ENCODE peak calls at places on chromosomes 2 and 18, in five cellular contexts. W is transverse colon, N is lower leg skin, L is thoracic aorta, I is neural progenitor cell. G is an unnamed sample.

GRCh38 chr2:198282061-198282460 is 477.7 kb downstream of the PLCL1 start:
- DNase-seq in L (no peak), I (no peak), N (no peak), W (no peak), G (no peak)

GRCh38 chr2:149513461-149513860 is 74.1 kb downstream of the MMADHC start:
- DNase-seq in L (no peak), N (no peak), W (no peak), I (no peak), G (peak; percentile 39)

GRCh38 chr2:1664076-1664605 is 80.2 kb downstream of the PXDN start:
- DNase-seq in L (no peak), I (no peak), N (peak; percentile 17), W (no peak), G (no peak)

GRCh38 chr2:54722641-54723299 is 692 bp upstream of the EML6 start:
- DNase-seq in L (no peak), N (no peak), I (no peak), W (no peak), G (peak; percentile 3)

GRCh38 chr2:232410238-232410900 is 3.7 kb downstream of the ALPG start:
- DNase-seq in W (peak; percentile 51), I (no peak), N (peak; percentile 74), L (no peak), G (no peak)

GRCh38 chr2:220966636-220967035 is 605.5 kb downstream of the EPHA4 start:
- DNase-seq in I (no peak), N (no peak), W (no peak), L (no peak), G (no peak)

GRCh38 chr2:187934692-187935091 is 357.0 kb upstream of the GULP1 start:
- DNase-seq in L (no peak), W (no peak), I (no peak), N (peak; percentile 68), G (no peak)

GRCh38 chr18:13500891-13501887 is 225.2 kb downstream of the FAM210A start:
- DNase-seq in I (no peak), L (peak; percentile 36), W (peak; percentile 25), N (no peak), G (peak; percentile 76)

GRCh38 chr2:30869988-30870387 is 62.7 kb upstream of the CAPN13 start:
- DNase-seq in N (no peak), I (no peak), W (no peak), L (no peak), G (peak; percentile 50)

DNA sequence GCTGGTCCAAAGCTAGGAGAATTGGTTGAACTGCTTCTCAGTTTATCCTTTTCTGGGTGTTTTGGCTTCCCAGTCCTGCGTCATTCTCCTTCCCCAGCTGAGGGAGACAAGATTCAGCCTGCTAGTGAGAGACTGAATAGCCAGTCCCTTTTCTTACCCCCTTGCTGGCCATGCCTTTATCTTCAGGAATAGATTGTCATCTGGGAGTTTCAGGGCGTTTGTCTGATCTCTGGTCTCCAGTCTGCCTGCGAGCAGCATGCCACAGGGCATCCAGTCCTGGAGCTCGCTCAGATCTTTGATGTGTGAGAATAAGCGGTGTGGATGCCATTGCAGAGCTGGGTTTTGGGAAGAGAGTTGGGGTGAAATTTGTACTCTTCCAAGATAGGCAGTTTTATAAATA is 5.8 kb downstream of the MYO1B start:
- DNase-seq in I (peak; percentile 38), L (no peak), W (no peak), N (no peak), G (peak; percentile 93)
- H3K4me3 ChIP-seq in I (no peak overlapping the region), L (no peak overlapping the region), W (no peak overlapping the region), N (no peak overlapping the region), G (no peak overlapping the region)

GRCh38 chr2:205056066-205056678 is 510.9 kb downstream of the PARD3B start:
- DNase-seq in I (no peak), L (no peak), N (no peak), W (no peak), G (no peak)
- H3K4me3 ChIP-seq in I (no peak overlapping the region), L (no peak overlapping the region), N (no peak overlapping the region), W (no peak overlapping the region), G (no peak overlapping the region)

GRCh38 chr18:55401275-55401620 is 186.7 kb downstream of the TCF4 start:
- DNase-seq in N (no peak), I (no peak), L (no peak), W (no peak), G (no peak)

GRCh38 chr18:55396267-55396905 is 191.6 kb downstream of the TCF4 start:
- DNase-seq in I (no peak), N (no peak), W (no peak), L (no peak), G (no peak)

GRCh38 chr18:55400590-55401274 is 187.3 kb downstream of the TCF4 start:
- DNase-seq in N (no peak), W (no peak), L (no peak), I (no peak), G (peak; percentile 40)

GRCh38 chr18:55396979-55397378 is 191.0 kb downstream of the TCF4 start:
- DNase-seq in W (no peak), L (no peak), I (no peak), N (no peak), G (no peak)

DNA sequence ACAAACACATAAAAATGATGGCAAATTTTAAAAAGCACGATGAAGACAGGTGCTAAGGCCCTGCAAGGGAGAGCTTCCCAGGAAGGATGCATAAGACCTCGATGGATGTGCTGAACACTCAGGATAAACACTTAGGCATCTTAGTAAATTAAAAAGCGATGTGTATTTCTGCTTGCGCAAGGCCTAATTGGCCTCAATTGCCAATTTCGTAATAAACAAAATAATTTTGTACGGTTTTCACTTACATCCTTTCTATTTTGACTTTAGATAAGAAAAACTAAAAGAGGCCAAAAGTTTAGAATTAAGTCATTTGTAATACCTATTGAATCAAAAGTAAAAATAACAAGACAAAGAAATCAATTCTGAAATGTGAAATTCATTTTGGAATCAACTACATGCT is 189.1 kb downstream of the TCF4 start:
- DNase-seq in I (no peak), N (no peak), L (no peak), W (no peak), G (no peak)
- H3K4me3 ChIP-seq in I (no peak overlapping the region), N (no peak overlapping the region), L (no peak overlapping the region), W (no peak overlapping the region), G (no peak overlapping the region)

DNA sequence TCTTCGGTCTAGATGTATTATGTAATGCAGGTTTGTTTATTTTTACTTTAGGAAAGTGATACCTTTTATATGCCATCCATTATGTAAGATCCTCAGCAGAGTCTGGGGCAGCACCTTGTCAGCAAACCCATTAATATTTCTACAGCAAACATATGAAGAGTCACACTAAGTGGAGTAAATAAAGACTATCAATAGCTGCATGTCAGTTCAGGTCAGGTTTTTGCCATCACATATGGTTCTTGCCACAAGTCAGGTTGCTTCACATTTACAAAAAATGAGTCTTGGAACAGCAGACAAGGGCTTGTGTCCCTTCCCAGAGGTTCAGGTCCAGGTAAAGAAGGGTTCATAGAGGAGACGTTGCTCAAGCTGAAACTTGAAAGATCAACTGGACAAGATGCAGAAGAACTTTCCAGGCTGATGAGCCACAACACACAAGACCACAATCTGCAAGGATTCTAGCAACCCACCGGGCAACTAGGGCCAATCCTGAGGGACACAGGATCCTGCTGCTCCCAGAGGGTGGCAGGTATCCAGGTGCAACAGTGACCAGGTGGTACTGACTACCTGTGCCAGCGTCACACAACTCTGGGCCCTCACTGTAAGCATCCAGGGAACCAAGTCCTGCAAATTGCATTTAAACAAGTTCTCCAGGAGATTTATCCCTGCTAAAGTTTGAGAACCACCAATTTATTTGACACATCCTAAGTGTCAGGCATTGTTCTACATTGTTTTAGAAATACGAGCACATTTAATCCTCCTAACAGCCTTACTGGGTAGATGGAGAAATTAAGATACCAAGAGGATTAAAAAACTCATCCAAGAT is 215.8 kb downstream of the ALPK2 start:
- DNase-seq in L (no peak), N (no peak), I (no peak), W (no peak), G (no peak)
- H3K4me3 ChIP-seq in L (no peak overlapping the region), N (no peak overlapping the region), I (no peak overlapping the region), W (no peak overlapping the region), G (no peak overlapping the region)

GRCh38 chr2:163665051-163665450 is 70.8 kb downstream of the FIGN start:
- DNase-seq in I (peak; percentile 83), W (no peak), L (no peak), N (no peak), G (no peak)
- H3K4me3 ChIP-seq in I (peak overlapping the region; percentile 12), W (no peak overlapping the region), L (no peak overlapping the region), N (no peak overlapping the region), G (no peak overlapping the region)

GRCh38 chr18:23137788-23138216 is 2.5 kb downstream of the CABLES1 start:
- DNase-seq in I (no peak), L (no peak), N (no peak), W (no peak), G (no peak)
- H3K4me3 ChIP-seq in I (peak overlapping the region; percentile 59), L (peak overlapping the region; percentile 71), N (no peak overlapping the region), W (no peak overlapping the region), G (no peak overlapping the region)

DNA sequence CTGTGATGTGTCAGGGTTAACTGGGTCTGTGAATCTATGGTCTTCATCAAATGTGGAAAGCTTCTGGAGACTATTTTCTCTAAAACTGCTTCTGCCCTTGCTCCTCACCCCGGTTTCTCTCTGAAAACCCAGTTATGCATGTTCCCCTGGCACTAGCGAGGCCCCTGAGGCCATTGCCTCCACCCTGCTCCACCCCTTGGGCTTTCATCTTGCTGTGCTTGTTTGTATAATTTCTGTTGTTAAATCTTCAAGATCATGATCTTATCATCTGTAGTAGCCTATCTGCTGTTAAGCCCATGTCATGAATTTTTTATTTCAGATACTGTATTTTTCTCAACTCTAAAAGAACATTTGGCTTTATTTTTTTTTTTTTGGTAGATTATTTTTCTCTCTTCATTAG is 14.9 kb upstream of the ANO7 start:
- DNase-seq in N (no peak), I (no peak), W (no peak), L (no peak), G (no peak)
- H3K4me3 ChIP-seq in N (no peak overlapping the region), I (no peak overlapping the region), W (no peak overlapping the region), L (no peak overlapping the region), G (no peak overlapping the region)

GRCh38 chr2:176283268-176283667 is 14.0 kb downstream of the MTX2 start:
- DNase-seq in I (no peak), W (no peak), L (no peak), N (no peak), G (no peak)

GRCh38 chr2:176281267-176281666 is 12.0 kb downstream of the MTX2 start:
- DNase-seq in W (no peak), L (no peak), N (no peak), I (no peak), G (no peak)

GRCh38 chr2:176283669-176284068 is 14.4 kb downstream of the MTX2 start:
- DNase-seq in L (no peak), N (no peak), W (no peak), I (no peak), G (no peak)

GRCh38 chr2:176278927-176279326 is 9.7 kb downstream of the MTX2 start:
- DNase-seq in N (no peak), W (no peak), L (no peak), I (no peak), G (no peak)

DNA sequence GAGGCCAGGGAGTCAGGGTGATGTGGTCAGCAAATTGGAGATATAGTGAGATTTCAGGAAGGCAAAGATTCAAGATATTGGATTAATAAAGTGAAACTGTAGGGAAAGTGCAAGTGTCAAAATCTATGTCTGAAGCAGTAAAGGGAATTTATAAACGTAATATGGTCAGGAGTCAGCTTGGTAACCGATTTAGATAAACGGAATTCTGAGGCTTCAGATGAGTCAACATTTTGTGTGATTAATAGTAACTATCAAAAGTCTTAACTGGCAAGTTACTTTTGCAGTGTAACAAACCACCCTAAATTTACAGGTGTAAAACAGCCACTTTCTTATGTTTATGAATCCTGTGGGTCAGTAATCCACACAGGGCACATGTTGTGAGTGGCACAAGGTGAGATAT is 10.9 kb downstream of the MTX2 start:
- DNase-seq in I (no peak), N (no peak), L (no peak), W (no peak), G (no peak)
- H3K4me3 ChIP-seq in I (no peak overlapping the region), N (no peak overlapping the region), L (no peak overlapping the region), W (no peak overlapping the region), G (no peak overlapping the region)

GRCh38 chr2:26970928-26971627 is 641 bp downstream of the MAPRE3 start:
- DNase-seq in W (no peak), L (no peak), I (peak; percentile 65), N (peak; percentile 82), G (peak; percentile 57)
- H3K4me3 ChIP-seq in W (peak overlapping the region; percentile 89), L (peak overlapping the region; percentile 80), I (peak overlapping the region; percentile 78), N (peak overlapping the region; percentile 49), G (peak overlapping the region; percentile 38)

G was measured in mesendoderm.